ENCODE peak calls at places on chromosomes 6 and 20, in nine cellular contexts. M is activated T-cell treated with anti-CD3 and anti-CD28 coated beads, Interleukin-2, amount 50 U/mL, for 4 hours; A is RWPE2; Y is activated CD4-positive, alpha-beta T cell treated with anti-CD3 and anti-CD28 coated beads for 36 hours; H is stimulated activated naive CD8-positive, alpha-beta T cell treated with anti-CD3 and anti-CD28 coated beads, Interleukin-15, Interleukin-2, amounts not matched to agents 100 U/mL and 50 U/mL, for 24 hours; X is CD8-positive, alpha-beta T cell; Z is left cardiac atrium; T is A549; N is natural killer cell. C is an unnamed sample.

GRCh38 chr6:44108471-44108870 is 18.8 kb downstream of the MRPL14 start:
- ATAC-seq in N (no peak), T (no peak), A (no peak), Y (no peak), M (no peak), H (no peak), Z (no peak), X (no peak), C (no peak)

GRCh38 chr20:63032861-63033634 is 26.3 kb upstream of the BHLHE23 start:
- ATAC-seq in Y (peak), A (no peak), T (peak), M (peak), H (no peak), Z (no peak), N (peak), X (peak), C (no peak)

GRCh38 chr6:131136021-131136847 is 967 bp downstream of the AKAP7 start:
- ATAC-seq in Z (peak), H (no peak), N (peak), X (no peak), A (peak), T (peak), Y (no peak), M (peak), C (peak)

GRCh38 chr20:45337367-45338120 is 10.7 kb downstream of the SDC4 start:
- ATAC-seq in Y (no peak), N (no peak), H (no peak), Z (peak), M (no peak), X (no peak), T (peak), A (peak), C (no peak)

GRCh38 chr6:168928012-168928411 is 325.6 kb downstream of the THBS2 start:
- ATAC-seq in Y (no peak), M (no peak), A (no peak), T (no peak), Z (no peak), H (no peak), X (no peak), N (no peak), C (no peak)

GRCh38 chr20:23607497-23608245 is 2.0 kb upstream of the CST9 start:
- ATAC-seq in Y (no peak), M (no peak), H (no peak), N (no peak), X (no peak), T (no peak), Z (no peak), A (no peak), C (no peak)

GRCh38 chr6:20160541-20161283 is 51.6 kb downstream of the MBOAT1 start:
- ATAC-seq in X (no peak), A (no peak), T (no peak), N (no peak), H (no peak), Z (no peak), M (no peak), Y (no peak), C (no peak)

GRCh38 chr6:168675933-168676551 is 235.1 kb downstream of the SMOC2 start:
- ATAC-seq in X (no peak), A (no peak), M (no peak), T (no peak), N (no peak), Z (no peak), H (no peak), Y (no peak), C (no peak)

GRCh38 chr6:88166493-88166900 is 350 bp upstream of the CNR1 start:
- ATAC-seq in H (peak), M (peak), Z (peak), A (peak), N (peak), T (peak), Y (peak), X (no peak), C (peak)

GRCh38 chr6:106453756-106454367 is 93.3 kb downstream of the CRYBG1 start:
- ATAC-seq in M (no peak), H (no peak), N (no peak), Z (no peak), Y (no peak), A (no peak), T (no peak), X (no peak), C (no peak)

GRCh38 chr6:42996513-42996912 is 12.1 kb downstream of the PPP2R5D start:
- ATAC-seq in X (no peak), Y (no peak), A (no peak), N (no peak), H (no peak), M (no peak), T (peak), Z (no peak), C (no peak)

GRCh38 chr6:89145461-89145961 is 344 bp upstream of the PM20D2 start:
- ATAC-seq in H (peak), Y (peak), T (peak), X (peak), M (peak), N (peak), A (peak), Z (peak), C (peak)

GRCh38 chr6:54193560-54193959 is 82.3 kb downstream of the MLIP start:
- ATAC-seq in N (no peak), M (no peak), X (no peak), Y (no peak), T (no peak), Z (no peak), A (no peak), H (no peak), C (no peak)

GRCh38 chr6:99629293-99629692 is 22.7 kb downstream of the PRDM13 start:
- ATAC-seq in M (no peak), N (no peak), H (no peak), X (no peak), Y (no peak), T (no peak), Z (no peak), A (no peak), C (no peak)